ENCODE peak calls at places on chromosomes 11 and 22, in seven cellular contexts. H is psoas muscle; L is stimulated activated CD4-positive, alpha-beta T cell treated with anti-CD3 and anti-CD28 coated beads, Interleukin-12 subunit alpha, Interleukin-12 subunit beta, amount 100 ng/mL, for 48 hours; S is activated CD4-positive, alpha-beta T cell treated with anti-CD3 and anti-CD28 coated beads, Interleukin-2, amount 50 U/mL, for 24 hours; I is fibroblast of lung; O is RWPE1; F is stromal cell of bone marrow. Q is an unnamed sample.

GRCh38 chr11:117538256-117538655 is 210.6 kb downstream of the CEP164 start:
- DNase-seq in I (no peak), H (no peak), S (no peak), F (no peak), L (no peak), O (no peak), Q (no peak)

GRCh38 chr22:42931421-42932196 is 74.5 kb upstream of the ARFGAP3 start:
- DNase-seq in L (no peak), F (no peak), S (no peak), O (no peak), H (no peak), I (no peak), Q (no peak)

GRCh38 chr11:44104472-44105294 is 9.2 kb downstream of the EXT2 start:
- DNase-seq in S (no peak), I (peak; percentile 23), O (no peak), F (no peak), L (no peak), H (no peak), Q (no peak)

GRCh38 chr22:48270731-48271130 is 1508.3 kb downstream of the TBC1D22A start:
- DNase-seq in S (no peak), L (no peak), I (no peak), F (no peak), H (no peak), O (no peak), Q (no peak)

GRCh38 chr22:32850591-32851517 is 49.3 kb downstream of the TIMP3 start:
- DNase-seq in S (no peak), I (peak; percentile 63), L (no peak), F (peak; percentile 75), H (peak; percentile 82), O (no peak), Q (no peak)

GRCh38 chr11:35373284-35373933 is 45.9 kb downstream of the SLC1A2 start:
- DNase-seq in F (no peak), H (no peak), L (no peak), O (no peak), S (no peak), I (no peak), Q (no peak)

GRCh38 chr22:27406389-27406861 is 395.1 kb downstream of the MN1 start:
- DNase-seq in O (no peak), F (no peak), L (no peak), H (no peak), S (no peak), I (peak; percentile 9), Q (no peak)

GRCh38 chr11:103480421-103480820 is 371.2 kb downstream of the DYNC2H1 start:
- DNase-seq in I (peak; percentile 12), H (no peak), S (no peak), F (no peak), L (no peak), O (no peak), Q (no peak)

GRCh38 chr11:4453118-4453517 is 4.0 kb downstream of the OR52K2 start:
- DNase-seq in I (no peak), H (no peak), L (no peak), S (no peak), F (no peak), O (no peak), Q (no peak)

GRCh38 chr22:30650508-30651116 is 15.0 kb downstream of the SLC35E4 start:
- DNase-seq in O (no peak), L (no peak), S (no peak), I (no peak), H (no peak), F (no peak), Q (no peak)

GRCh38 chr22:46060292-46061123 is 83.5 kb upstream of the WNT7B start:
- DNase-seq in L (no peak), F (no peak), O (no peak), H (no peak), I (no peak), S (no peak), Q (no peak)

GRCh38 chr22:38824587-38824986 is 19.2 kb downstream of the NPTXR start:
- DNase-seq in F (peak; percentile 64), H (peak; percentile 37), L (peak; percentile 12), S (no peak), O (peak; percentile 34), I (peak; percentile 75), Q (no peak)

GRCh38 chr22:46436595-46437163 is 100.7 kb downstream of the CELSR1 start:
- DNase-seq in L (no peak), H (no peak), F (no peak), O (peak; percentile 52), I (peak; percentile 4), S (no peak), Q (peak; percentile 47)

GRCh38 chr11:111796696-111797095 is 30.5 kb upstream of the PPP2R1B start:
- DNase-seq in I (peak; percentile 35), O (no peak), L (no peak), S (no peak), H (no peak), F (no peak), Q (peak; percentile 96)

GRCh38 chr11:66315921-66316811 is 678 bp downstream of the CD248 start:
- DNase-seq in H (no peak), I (no peak), L (no peak), S (no peak), F (no peak), O (no peak), Q (no peak)

GRCh38 chr11:57131080-57131790 is 50.5 kb upstream of the LRRC55 start:
- DNase-seq in I (peak; percentile 10), F (no peak), O (no peak), S (no peak), H (peak; percentile 23), L (no peak), Q (peak; percentile 20)

GRCh38 chr11:69480547-69481392 is 693 bp upstream of the LINC01488 start:
- DNase-seq in I (no peak), S (no peak), F (no peak), H (peak; percentile 53), L (no peak), O (no peak), Q (no peak)

GRCh38 chr11:84930863-84931262 is 696.3 kb downstream of the DLG2 start:
- DNase-seq in L (no peak), H (no peak), F (no peak), I (no peak), O (no peak), S (no peak), Q (no peak)

GRCh38 chr11:120061761-120062560 is 76.0 kb downstream of the TRIM29 start:
- DNase-seq in S (no peak), F (no peak), H (no peak), O (no peak), I (no peak), L (no peak), Q (no peak)

GRCh38 chr22:28600546-28601143 is 79.0 kb downstream of the TTC28 start:
- DNase-seq in O (peak; percentile 16), L (no peak), I (peak; percentile 82), H (no peak), F (peak; percentile 41), S (peak; percentile 18), Q (peak; percentile 83)

GRCh38 chr22:23256986-23257888 is 76.9 kb downstream of the BCR start:
- DNase-seq in I (peak; percentile 51), S (no peak), O (peak; percentile 31), H (peak; percentile 74), F (peak; percentile 46), L (no peak), Q (no peak)

Q was measured in NCI-H2171 treated with DMSO at 0.1 percent for 48 hours.